ENCODE peak calls at places on chromosomes 4 and X, in six cellular contexts. K, F, B, T, Y and D are unnamed samples.

GRCh38 chr4:159607824-159608223 is 504.9 kb downstream of the RAPGEF2 start:
- DNase-seq in Y (peak; percentile 5), T (peak; percentile 8), K (no peak), F (no peak), B (no peak), D (no peak)

GRCh38 chrX:23907106-23907495 is 637 bp downstream of the APOO start:
- DNase-seq in F (no peak), Y (no peak), B (no peak), K (no peak), T (no peak), D (peak; percentile 20)

GRCh38 chr4:173167793-173168395 is 717 bp upstream of the GALNT7 start:
- DNase-seq in K (peak; percentile 45), B (no peak), Y (peak; percentile 43), T (peak; percentile 31), F (peak; percentile 60), D (peak; percentile 71)

GRCh38 chr4:22679518-22679897 is 13.2 kb upstream of the GBA3 start:
- DNase-seq in T (no peak), B (no peak), F (no peak), K (no peak), Y (peak; percentile 20), D (no peak)

GRCh38 chrX:48613502-48614160 is 16.3 kb downstream of the WDR13 start:
- DNase-seq in F (no peak), Y (no peak), B (no peak), K (peak; percentile 14), T (no peak), D (no peak)

GRCh38 chr4:56990109-56990508 is 11.4 kb downstream of the POLR2B start:
- DNase-seq in T (no peak), B (no peak), F (no peak), K (peak; percentile 53), Y (no peak), D (no peak)

GRCh38 chr4:183240581-183241321 is 79.3 kb downstream of the CLDN22 start:
- DNase-seq in K (no peak), F (no peak), B (no peak), T (no peak), Y (no peak), D (no peak)

GRCh38 chrX:39787999-39788398 is 309.8 kb downstream of the BCOR start:
- DNase-seq in F (no peak), T (no peak), Y (no peak), K (no peak), B (no peak), D (no peak)

GRCh38 chrX:11408783-11409182 is 115.6 kb downstream of the AMELX start:
- DNase-seq in Y (no peak), F (no peak), B (no peak), K (no peak), T (no peak), D (no peak)

GRCh38 chr4:40811886-40812857 is 62.4 kb downstream of the NSUN7 start:
- DNase-seq in K (no peak), T (peak; percentile 63), Y (no peak), F (no peak), B (no peak), D (no peak)

GRCh38 chrX:17560385-17560784 is 176.9 kb upstream of the SCML1 start:
- DNase-seq in F (no peak), B (no peak), Y (no peak), K (no peak), T (no peak), D (no peak)

GRCh38 chrX:15207384-15207783 is 62.5 kb downstream of the ASB9 start:
- DNase-seq in Y (no peak), F (no peak), T (no peak), K (no peak), B (no peak), D (no peak)

GRCh38 chrX:38871129-38872029 is 70.1 kb downstream of the MID1IP1 start:
- DNase-seq in F (no peak), B (no peak), K (peak; percentile 31), T (no peak), Y (no peak), D (no peak)

GRCh38 chrX:130393451-130394074 is 8.1 kb upstream of the GPR119 start:
- DNase-seq in K (peak; percentile 43), T (peak; percentile 28), F (peak; percentile 36), B (no peak), Y (peak; percentile 56), D (peak; percentile 70)

GRCh38 chr4:15912961-15913630 is 25.4 kb downstream of the FGFBP1 start:
- DNase-seq in F (no peak), K (peak; percentile 18), T (peak; percentile 50), B (no peak), Y (no peak), D (no peak)

GRCh38 chrX:144801786-144802185 is 445.5 kb upstream of the SPANXN1 start:
- DNase-seq in Y (no peak), F (peak; percentile 14), T (peak; percentile 89), B (no peak), K (no peak), D (peak; percentile 40)

GRCh38 chr4:8132400-8132799 is 26.2 kb downstream of the ABLIM2 start:
- DNase-seq in Y (no peak), B (no peak), T (no peak), F (no peak), K (no peak), D (no peak)

GRCh38 chrX:110403839-110404238 is 45.2 kb downstream of the RTL9 start:
- DNase-seq in B (no peak), Y (no peak), K (peak; percentile 75), F (no peak), T (no peak), D (no peak)

GRCh38 chr4:22686156-22686555 is 6.6 kb upstream of the GBA3 start:
- DNase-seq in F (no peak), K (no peak), B (no peak), Y (no peak), T (no peak), D (no peak)

GRCh38 chr4:188412499-188412898 is 273.3 kb downstream of the TRIML1 start:
- DNase-seq in F (no peak), K (no peak), Y (no peak), T (no peak), B (no peak), D (no peak)

GRCh38 chr4:152357206-152357605 is 178.7 kb downstream of the FBXW7 start:
- DNase-seq in K (peak; percentile 71), F (no peak), Y (no peak), T (no peak), B (no peak), D (no peak)

GRCh38 chr4:183746305-183747229 is 87.5 kb downstream of the TRAPPC11 start:
- DNase-seq in F (no peak), T (no peak), Y (no peak), B (no peak), K (no peak), D (no peak)

GRCh38 chr4:8039290-8039689 is 99.6 kb upstream of the AFAP1 start:
- DNase-seq in T (no peak), B (no peak), K (no peak), Y (no peak), F (no peak), D (no peak)

GRCh38 chr4:84582988-84583870 is at the start of gene CDS1:
- DNase-seq in K (peak; percentile 7), T (no peak), Y (no peak), F (peak; percentile 12), B (no peak), D (no peak)

GRCh38 chrX:70025464-70025863 is 24.3 kb downstream of the AWAT2 start:
- DNase-seq in Y (no peak), F (no peak), T (peak; percentile 16), B (no peak), K (peak; percentile 7), D (no peak)

GRCh38 chr4:147994076-147994475 is 262.2 kb downstream of the ARHGAP10 start:
- DNase-seq in T (peak; percentile 40), Y (no peak), B (no peak), F (no peak), K (no peak), D (no peak)